ENCODE peak calls at places on chromosomes 16 and 17, in ten cellular contexts. U, V, T, S, M, W, Y, I, A and P are unnamed samples.

GRCh38 chr17:80026359-80027042 is 9.2 kb downstream of the TBC1D16 start:
- DNase-seq in M (no peak), U (no peak), A (no peak), S (no peak), V (no peak), I (no peak), Y (no peak), T (peak; percentile 76), W (no peak), P (peak; percentile 72)

GRCh38 chr17:54784305-54784704 is 116.3 kb upstream of the TOM1L1 start:
- DNase-seq in S (no peak), W (no peak), T (no peak), U (no peak), I (no peak), Y (no peak), A (no peak), V (no peak), M (no peak), P (no peak)

GRCh38 chr16:49464877-49465504 is 91.4 kb downstream of the C16orf78 start:
- DNase-seq in Y (no peak), S (no peak), W (no peak), M (no peak), V (peak; percentile 61), I (peak; percentile 59), U (no peak), T (peak; percentile 47), A (no peak), P (no peak)

GRCh38 chr16:57026778-57027062 is 37.4 kb downstream of the NLRC5 start:
- DNase-seq in S (no peak), T (no peak), W (no peak), V (no peak), Y (no peak), A (no peak), U (peak; percentile 38), M (no peak), I (no peak), P (no peak)

GRCh38 chr17:63546308-63547082 is 3.8 kb upstream of the DCAF7 start:
- DNase-seq in U (peak; percentile 71), V (no peak), A (no peak), S (no peak), I (no peak), W (no peak), Y (no peak), M (no peak), T (peak; percentile 34), P (no peak)

GRCh38 chr17:71550675-71551074 is 570.1 kb upstream of the SOX9 start:
- DNase-seq in Y (no peak), M (no peak), I (no peak), U (no peak), T (no peak), W (no peak), S (no peak), A (no peak), V (no peak), P (no peak)

GRCh38 chr16:11175850-11176341 is 80.1 kb downstream of the SOCS1 start:
- DNase-seq in T (no peak), W (no peak), A (no peak), M (no peak), S (no peak), U (no peak), V (no peak), Y (peak; percentile 68), I (no peak), P (no peak)

GRCh38 chr16:13480801-13481200 is 439.2 kb upstream of the ERCC4 start:
- DNase-seq in W (no peak), I (no peak), Y (no peak), M (no peak), S (no peak), U (no peak), V (no peak), T (no peak), A (no peak), P (no peak)

GRCh38 chr17:79622201-79622601 is 11.3 kb upstream of the RBFOX3 start:
- DNase-seq in V (peak; percentile 7), A (no peak), U (peak; percentile 46), I (peak; percentile 36), M (no peak), Y (no peak), T (peak; percentile 47), W (no peak), S (no peak), P (no peak)

GRCh38 chr16:28291651-28292626 is at the start of gene SBK1:
- DNase-seq in T (peak; percentile 69), S (peak; percentile 50), A (peak; percentile 67), I (peak; percentile 98), U (no peak), M (peak; percentile 81), W (peak; percentile 72), V (peak; percentile 80), Y (peak; percentile 84), P (peak; percentile 77)

GRCh38 chr17:59154335-59154720 is 658 bp downstream of the SKA2 start:
- DNase-seq in A (peak; percentile 29), U (peak; percentile 80), I (peak; percentile 53), Y (peak; percentile 52), M (peak; percentile 14), V (peak; percentile 32), T (no peak), S (no peak), W (no peak), P (peak; percentile 58)

GRCh38 chr17:34081269-34081668 is 173.8 kb upstream of the CCL2 start:
- DNase-seq in U (no peak), S (no peak), A (no peak), I (no peak), M (no peak), Y (no peak), W (no peak), V (peak; percentile 54), T (no peak), P (no peak)

GRCh38 chr17:59371426-59372099 is 40.1 kb downstream of the YPEL2 start:
- DNase-seq in Y (no peak), V (no peak), W (no peak), A (peak; percentile 41), M (no peak), S (no peak), T (peak; percentile 92), U (peak; percentile 90), I (no peak), P (peak; percentile 89)

GRCh38 chr16:17367932-17368331 is 102.8 kb downstream of the XYLT1 start:
- DNase-seq in V (peak; percentile 82), I (peak; percentile 27), T (no peak), S (peak; percentile 50), U (peak; percentile 78), M (no peak), A (peak; percentile 80), W (no peak), Y (no peak), P (no peak)

GRCh38 chr17:11140028-11140427 is 101.0 kb upstream of the SHISA6 start:
- DNase-seq in T (no peak), Y (no peak), V (no peak), W (no peak), I (no peak), U (no peak), A (no peak), S (no peak), M (no peak), P (no peak)

GRCh38 chr16:26391833-26392232 is 674.9 kb upstream of the C16orf82 start:
- DNase-seq in A (no peak), W (no peak), U (no peak), M (no peak), V (no peak), T (no peak), S (no peak), I (no peak), Y (no peak), P (no peak)

GRCh38 chr17:48617515-48618365 is 2.6 kb upstream of the HOXB8 start:
- DNase-seq in T (no peak), I (no peak), Y (no peak), V (no peak), A (no peak), U (no peak), M (no peak), S (no peak), W (no peak), P (no peak)

GRCh38 chr16:13110124-13110796 is 208.9 kb downstream of the SHISA9 start:
- DNase-seq in T (peak; percentile 79), Y (no peak), A (peak; percentile 25), U (no peak), I (no peak), W (no peak), M (no peak), V (peak; percentile 18), S (no peak), P (peak; percentile 22)

GRCh38 chr17:30377574-30377973 is 1.2 kb upstream of the CPD start:
- DNase-seq in A (no peak), M (no peak), I (no peak), W (no peak), T (no peak), U (no peak), Y (no peak), V (no peak), S (no peak), P (no peak)

GRCh38 chr16:16019488-16019887 is 70.1 kb downstream of the ABCC1 start:
- DNase-seq in T (peak; percentile 83), U (no peak), I (no peak), V (no peak), A (peak; percentile 80), S (no peak), M (no peak), W (no peak), Y (no peak), P (no peak)

GRCh38 chr17:3792481-3792880 is 8.5 kb downstream of the ITGAE start:
- DNase-seq in U (no peak), V (no peak), T (no peak), M (no peak), Y (no peak), I (no peak), W (no peak), S (no peak), A (no peak), P (no peak)

GRCh38 chr16:14309906-14310305 is 238.8 kb downstream of the MRTFB start:
- DNase-seq in Y (no peak), I (no peak), U (no peak), V (no peak), T (no peak), M (no peak), W (no peak), S (peak; percentile 8), A (peak; percentile 83), P (peak; percentile 60)

GRCh38 chr16:10297341-10298006 is 88.4 kb upstream of the ATF7IP2 start:
- DNase-seq in T (no peak), A (no peak), M (no peak), I (no peak), S (no peak), V (no peak), W (no peak), Y (peak; percentile 83), U (no peak), P (no peak)

GRCh38 chr16:57826706-57827625 is 24.7 kb upstream of the KIFC3 start:
- DNase-seq in V (no peak), U (no peak), M (no peak), Y (no peak), I (no peak), W (no peak), S (no peak), A (no peak), T (no peak), P (peak; percentile 64)

GRCh38 chr17:44065668-44066203 is 735 bp downstream of the LSM12 start:
- DNase-seq in V (no peak), W (no peak), S (no peak), A (no peak), M (no peak), Y (no peak), U (no peak), T (no peak), I (no peak), P (no peak)

GRCh38 chr16:397135-397661 is at the start of gene NME4:
- DNase-seq in T (no peak), I (peak; percentile 86), M (no peak), W (no peak), V (peak; percentile 50), A (peak; percentile 42), S (no peak), Y (no peak), U (peak; percentile 79), P (no peak)

GRCh38 chr16:70804153-70804728 is 3.3 kb upstream of the VAC14 start:
- DNase-seq in V (no peak), M (no peak), S (peak; percentile 6), I (no peak), W (no peak), T (no peak), U (no peak), A (peak; percentile 52), Y (no peak), P (no peak)

GRCh38 chr17:61570118-61570517 is 20.9 kb downstream of the NACA2 start:
- DNase-seq in Y (no peak), M (no peak), T (no peak), S (no peak), U (no peak), W (no peak), V (no peak), I (no peak), A (no peak), P (no peak)